ENCODE peak calls at places on chromosome 22, in four cellular contexts. One of them, this sample, is unnamed.

GRCh38 chr22:26674211-26675190 is 17.1 kb downstream of the MIAT start:
- DNase-seq in fibroblast of lung: no peak
- DNase-seq in HCT116: no peak
- DNase-seq in A549: no peak
- DNase-seq in this sample: no peak

GRCh38 chr22:19802001-19802880 is 41.7 kb downstream of the TBX1 start:
- DNase-seq in A549: no peak
- DNase-seq in fibroblast of lung: no peak
- DNase-seq in HCT116: no peak
- DNase-seq in this sample: no peak

GRCh38 chr22:27692243-27692642 is 109.3 kb downstream of the MN1 start:
- DNase-seq in fibroblast of lung: no peak
- DNase-seq in A549: no peak
- DNase-seq in HCT116: no peak
- DNase-seq in this sample: no peak

GRCh38 chr22:45612451-45612901 is 59.2 kb upstream of the ATXN10 start:
- DNase-seq in fibroblast of lung: peak; percentile 87
- DNase-seq in A549: no peak
- DNase-seq in HCT116: no peak
- DNase-seq in this sample: no peak

GRCh38 chr22:22871536-22872278 is 15.9 kb upstream of the IGLL5 start:
- DNase-seq in HCT116: no peak
- DNase-seq in fibroblast of lung: no peak
- DNase-seq in A549: no peak
- DNase-seq in this sample: no peak

GRCh38 chr22:17302616-17303015 is 66.6 kb upstream of the CECR2 start:
- DNase-seq in A549: no peak
- DNase-seq in HCT116: no peak
- DNase-seq in fibroblast of lung: no peak
- DNase-seq in this sample: no peak

GRCh38 chr22:27512283-27512761 is 289.2 kb downstream of the MN1 start:
- DNase-seq in HCT116: no peak
- DNase-seq in fibroblast of lung: peak; percentile 92
- DNase-seq in A549: no peak
- DNase-seq in this sample: no peak

GRCh38 chr22:34099278-34099677 is 179.0 kb upstream of the LARGE1 start:
- DNase-seq in A549: no peak
- DNase-seq in fibroblast of lung: no peak
- DNase-seq in HCT116: no peak
- DNase-seq in this sample: no peak

GRCh38 chr22:20584872-20585639 is 77.6 kb downstream of the MED15 start:
- DNase-seq in fibroblast of lung: no peak
- DNase-seq in A549: no peak
- DNase-seq in HCT116: no peak
- DNase-seq in this sample: no peak

GRCh38 chr22:36595968-36596367 is 67.0 kb upstream of the EIF3D start:
- DNase-seq in A549: no peak
- DNase-seq in HCT116: no peak
- DNase-seq in fibroblast of lung: no peak
- DNase-seq in this sample: no peak

GRCh38 chr22:16824718-16825687 is at the start of gene XKR3:
- DNase-seq in fibroblast of lung: no peak
- DNase-seq in HCT116: no peak
- DNase-seq in A549: no peak
- DNase-seq in this sample: no peak

GRCh38 chr22:44392446-44392921 is 79.7 kb upstream of the SHISAL1 start:
- DNase-seq in A549: no peak
- DNase-seq in fibroblast of lung: no peak
- DNase-seq in HCT116: no peak
- DNase-seq in this sample: no peak

GRCh38 chr22:29079218-29079901 is 6.5 kb downstream of the KREMEN1 start:
- DNase-seq in fibroblast of lung: no peak
- DNase-seq in A549: no peak
- DNase-seq in HCT116: no peak
- DNase-seq in this sample: no peak

GRCh38 chr22:44730490-44731356 is 21.7 kb upstream of the ARHGAP8 start:
- DNase-seq in fibroblast of lung: no peak
- DNase-seq in A549: no peak
- DNase-seq in HCT116: no peak
- DNase-seq in this sample: no peak

GRCh38 chr22:27637604-27638003 is 164.0 kb downstream of the MN1 start:
- DNase-seq in fibroblast of lung: no peak
- DNase-seq in HCT116: no peak
- DNase-seq in A549: no peak
- DNase-seq in this sample: no peak

GRCh38 chr22:28283025-28283654 is 364.1 kb upstream of the PITPNB start:
- DNase-seq in A549: no peak
- DNase-seq in fibroblast of lung: peak; percentile 52
- DNase-seq in HCT116: no peak
- DNase-seq in this sample: peak; percentile 21

GRCh38 chr22:21866821-21867527 is 471 bp downstream of the MAPK1 start:
- DNase-seq in A549: no peak
- DNase-seq in HCT116: no peak
- DNase-seq in fibroblast of lung: peak; percentile 7
- DNase-seq in this sample: peak; percentile 42

GRCh38 chr22:19875531-19876313 is 21.0 kb upstream of the GNB1L start:
- DNase-seq in A549: no peak
- DNase-seq in HCT116: no peak
- DNase-seq in fibroblast of lung: no peak
- DNase-seq in this sample: peak; percentile 56

GRCh38 chr22:30283342-30283741 is 6.0 kb downstream of the CASTOR1 start:
- DNase-seq in HCT116: no peak
- DNase-seq in A549: no peak
- DNase-seq in fibroblast of lung: no peak
- DNase-seq in this sample: no peak

GRCh38 chr22:17446704-17447103 is 77.4 kb downstream of the CECR2 start:
- DNase-seq in A549: no peak
- DNase-seq in fibroblast of lung: no peak
- DNase-seq in HCT116: no peak
- DNase-seq in this sample: no peak

GRCh38 chr22:30430933-30431332 is 5.4 kb downstream of the MTFP1 start:
- DNase-seq in HCT116: no peak
- DNase-seq in A549: no peak
- DNase-seq in fibroblast of lung: no peak
- DNase-seq in this sample: no peak

GRCh38 chr22:17903564-17904295 is 120.6 kb downstream of the MICAL3 start:
- DNase-seq in HCT116: no peak
- DNase-seq in A549: no peak
- DNase-seq in fibroblast of lung: no peak
- DNase-seq in this sample: no peak

GRCh38 chr22:30263883-30264282 is 2.8 kb downstream of the OSM start:
- DNase-seq in HCT116: no peak
- DNase-seq in fibroblast of lung: no peak
- DNase-seq in A549: no peak
- DNase-seq in this sample: no peak

GRCh38 chr22:20937031-20937793 is 20.0 kb downstream of the CRKL start:
- DNase-seq in HCT116: no peak
- DNase-seq in fibroblast of lung: no peak
- DNase-seq in A549: no peak
- DNase-seq in this sample: no peak

GRCh38 chr22:25900880-25901279 is 158.9 kb downstream of the MYO18B start:
- DNase-seq in fibroblast of lung: no peak
- DNase-seq in HCT116: no peak
- DNase-seq in A549: no peak
- DNase-seq in this sample: no peak

GRCh38 chr22:46062971-46063631 is 86.1 kb upstream of the WNT7B start:
- DNase-seq in fibroblast of lung: no peak
- DNase-seq in HCT116: no peak
- DNase-seq in A549: no peak
- DNase-seq in this sample: no peak

GRCh38 chr22:42060489-42060888 is 10.1 kb downstream of the NAGA start:
- DNase-seq in fibroblast of lung: no peak
- DNase-seq in HCT116: no peak
- DNase-seq in A549: no peak
- DNase-seq in this sample: no peak

GRCh38 chr22:21970037-21970799 is 12.4 kb downstream of the TOP3B start:
- DNase-seq in fibroblast of lung: no peak
- DNase-seq in A549: no peak
- DNase-seq in HCT116: no peak
- DNase-seq in this sample: no peak

GRCh38 chr22:46003271-46004091 is 26.5 kb upstream of the WNT7B start:
- DNase-seq in fibroblast of lung: no peak
- DNase-seq in HCT116: no peak
- DNase-seq in A549: no peak
- DNase-seq in this sample: no peak

GRCh38 chr22:36026741-36027140 is 1.9 kb downstream of the RBFOX2 start:
- DNase-seq in A549: no peak
- DNase-seq in HCT116: no peak
- DNase-seq in fibroblast of lung: peak; percentile 68
- DNase-seq in this sample: peak; percentile 59

GRCh38 chr22:43231724-43232034 is 44.7 kb upstream of the TTLL12 start:
- DNase-seq in fibroblast of lung: no peak
- DNase-seq in HCT116: no peak
- DNase-seq in A549: no peak
- DNase-seq in this sample: no peak

GRCh38 chr22:43232445-43232844 is 45.5 kb upstream of the TTLL12 start:
- DNase-seq in A549: no peak
- DNase-seq in HCT116: no peak
- DNase-seq in fibroblast of lung: no peak
- DNase-seq in this sample: no peak

GRCh38 chr22:43230983-43231723 is 44.2 kb upstream of the TTLL12 start:
- DNase-seq in fibroblast of lung: peak; percentile 38
- DNase-seq in HCT116: peak; percentile 51
- DNase-seq in A549: peak; percentile 60
- DNase-seq in this sample: peak; percentile 48

GRCh38 chr22:43228863-43229262 is 41.9 kb upstream of the TTLL12 start:
- DNase-seq in fibroblast of lung: no peak
- DNase-seq in HCT116: no peak
- DNase-seq in A549: no peak
- DNase-seq in this sample: no peak

GRCh38 chr22:43230571-43230970 is 43.6 kb upstream of the TTLL12 start:
- DNase-seq in fibroblast of lung: no peak
- DNase-seq in HCT116: no peak
- DNase-seq in A549: no peak
- DNase-seq in this sample: no peak
- TF ChIP-seq CTCF in fibroblast of lung: no peak
- TF ChIP-seq CTCF in HCT116: no peak
- TF ChIP-seq CTCF in A549: no peak
- TF ChIP-seq CTCF in this sample: no peak

GRCh38 chr22:23894710-23895598 is 771 bp downstream of the MIF start:
- DNase-seq in fibroblast of lung: peak; percentile 79
- DNase-seq in HCT116: peak; percentile 76
- DNase-seq in A549: peak; percentile 72
- DNase-seq in this sample: peak; percentile 86
- TF ChIP-seq CTCF in fibroblast of lung: no peak
- TF ChIP-seq CTCF in HCT116: peak; percentile 50
- TF ChIP-seq CTCF in A549: no peak
- TF ChIP-seq CTCF in this sample: peak; percentile 30

GRCh38 chr22:40818192-40818746 is 877 bp downstream of the SLC25A17 start:
- DNase-seq in A549: no peak
- DNase-seq in fibroblast of lung: no peak
- DNase-seq in HCT116: no peak
- DNase-seq in this sample: no peak

GRCh38 chr22:40813912-40814315 is 5.2 kb downstream of the SLC25A17 start:
- DNase-seq in HCT116: no peak
- DNase-seq in fibroblast of lung: no peak
- DNase-seq in A549: no peak
- DNase-seq in this sample: no peak

GRCh38 chr22:40817737-40818136 is 1.4 kb downstream of the SLC25A17 start:
- DNase-seq in fibroblast of lung: no peak
- DNase-seq in HCT116: no peak
- DNase-seq in A549: no peak
- DNase-seq in this sample: no peak

DNA sequence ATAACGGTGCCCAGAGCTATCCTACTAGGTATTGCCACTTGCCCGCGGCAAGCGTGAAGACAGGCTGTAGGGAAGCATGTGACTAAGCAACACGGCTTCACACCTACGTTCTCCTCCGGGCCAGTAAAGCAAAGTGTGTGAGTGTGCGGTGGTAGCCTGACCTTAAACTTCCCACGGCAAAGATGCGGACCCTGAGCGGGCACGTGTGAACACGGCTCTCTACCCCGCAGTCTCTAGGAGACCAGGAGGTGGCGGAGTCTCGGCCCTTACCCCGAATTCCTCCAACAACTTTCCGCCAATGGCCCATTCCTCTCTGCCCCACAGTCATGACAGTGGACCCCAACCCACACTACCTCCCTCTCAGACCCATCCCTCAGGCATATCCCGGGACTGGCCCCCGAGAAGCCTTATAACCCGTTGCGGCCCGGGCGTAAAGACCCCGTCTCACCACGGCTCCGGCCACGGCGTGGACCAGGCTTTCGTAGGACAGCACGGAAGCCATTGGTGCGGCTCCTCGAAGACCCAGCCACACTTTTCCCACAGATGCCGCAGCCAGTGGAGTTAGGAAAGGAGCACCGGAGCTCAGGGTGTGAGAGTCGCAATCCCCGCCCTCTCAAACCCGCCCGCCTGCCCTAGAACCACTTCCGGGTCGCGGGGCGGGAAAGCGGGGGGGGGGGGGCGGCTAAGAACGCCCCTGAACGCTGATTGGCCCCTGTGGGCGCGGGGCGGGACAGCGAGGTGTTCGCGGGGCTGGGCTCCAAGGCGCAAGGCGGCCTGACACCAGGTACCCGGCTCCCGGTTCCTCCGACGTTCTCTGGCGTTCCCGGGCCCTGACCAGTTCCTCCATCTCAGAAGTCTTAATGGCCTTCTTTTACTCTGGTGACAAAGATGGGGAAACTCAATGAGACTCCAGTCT is at the start of gene SLC25A17:
- DNase-seq in fibroblast of lung: peak; percentile 77
- DNase-seq in HCT116: peak; percentile 66
- DNase-seq in A549: peak; percentile 78
- DNase-seq in this sample: peak; percentile 88
- TF ChIP-seq CTCF in fibroblast of lung: peak; percentile 47
- TF ChIP-seq CTCF in HCT116: peak; percentile 44
- TF ChIP-seq CTCF in A549: peak; percentile 16
- TF ChIP-seq CTCF in this sample: peak; percentile 50

DNA sequence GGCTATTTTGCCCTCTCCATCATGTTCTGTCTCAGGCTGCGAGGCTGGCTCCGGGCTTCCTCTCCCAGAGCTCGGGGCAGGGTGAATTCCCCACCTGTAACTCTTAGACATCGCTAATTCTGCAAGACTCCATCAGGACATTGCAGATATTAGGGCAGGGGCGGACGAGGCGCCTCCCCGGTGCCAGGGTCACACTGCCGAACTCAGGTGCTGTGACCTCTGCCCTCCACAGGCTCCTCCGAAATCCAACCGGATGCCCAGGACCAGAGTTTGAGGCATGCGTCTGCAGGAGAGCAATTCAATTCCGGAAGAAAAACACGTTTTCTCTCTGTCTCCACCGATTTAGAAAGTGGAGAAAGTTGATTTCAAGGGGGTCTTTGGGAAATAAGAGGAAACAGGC is 542.7 kb downstream of the BRD1 start:
- DNase-seq in fibroblast of lung: no peak
- DNase-seq in A549: no peak
- DNase-seq in HCT116: no peak
- DNase-seq in this sample: no peak
- TF ChIP-seq CTCF in fibroblast of lung: no peak
- TF ChIP-seq CTCF in A549: no peak
- TF ChIP-seq CTCF in HCT116: no peak
- TF ChIP-seq CTCF in this sample: no peak

This sample was measured in cardiac muscle cell.